ENCODE peak calls at places on chromosomes 6 and 20, in seven cellular contexts. C is neuronal stem cell, W is mesenchymal stem cell, X is IMR-90, V is mesendoderm, F is trophoblast cell, K is H1. A is an unnamed sample.

GRCh38 chr20:48051810-48052491 is 266.7 kb upstream of the SULF2 start:
- DNase-seq in K (no peak), X (peak), F (no peak), W (peak), V (no peak), C (no peak), A (no peak)

GRCh38 chr20:10447028-10447427 is 11.9 kb downstream of the SLX4IP start:
- DNase-seq in K (no peak), W (peak), X (peak), V (no peak), F (no peak), C (no peak), A (no peak)

GRCh38 chr20:16158090-16158975 is 414.9 kb downstream of the KIF16B start:
- DNase-seq in W (no peak), C (no peak), V (peak), F (no peak), X (no peak), K (no peak), A (no peak)

GRCh38 chr6:147204843-147205311 is 660 bp downstream of the STXBP5 start:
- DNase-seq in W (peak), F (peak), K (no peak), C (no peak), V (no peak), X (peak), A (no peak)

GRCh38 chr20:38728911-38729642 is 4.8 kb downstream of the SLC32A1 start:
- DNase-seq in V (peak), W (no peak), C (no peak), X (no peak), F (no peak), K (peak), A (peak)

GRCh38 chr6:467111-467510 is 75.6 kb downstream of the IRF4 start:
- DNase-seq in X (no peak), V (no peak), F (no peak), K (no peak), W (no peak), C (no peak), A (no peak)

GRCh38 chr6:18022398-18023231 is 35.2 kb upstream of the KIF13A start:
- DNase-seq in K (no peak), X (peak), C (peak), F (peak), V (peak), W (no peak), A (peak)

GRCh38 chr6:44542401-44543116 is 155.1 kb downstream of the CDC5L start:
- DNase-seq in X (no peak), F (no peak), W (no peak), C (peak), K (peak), V (peak), A (peak)

GRCh38 chr6:134596191-134596590 is 278.3 kb upstream of the SGK1 start:
- DNase-seq in X (no peak), C (no peak), F (no peak), W (no peak), K (no peak), V (no peak), A (no peak)

GRCh38 chr6:116263353-116263752 is 9.5 kb upstream of the TSPYL4 start:
- DNase-seq in V (no peak), W (no peak), C (no peak), F (no peak), X (no peak), K (no peak), A (no peak)

GRCh38 chr20:50067461-50067860 is 45.5 kb downstream of the UBE2V1 start:
- DNase-seq in W (no peak), K (no peak), C (no peak), V (no peak), X (no peak), F (peak), A (no peak)

GRCh38 chr20:13777171-13777601 is 7.5 kb downstream of the ESF1 start:
- DNase-seq in V (no peak), W (peak), X (peak), F (no peak), C (no peak), K (no peak), A (no peak)

GRCh38 chr6:20706293-20707165 is 172.3 kb downstream of the CDKAL1 start:
- DNase-seq in V (no peak), C (no peak), K (no peak), X (peak), W (peak), F (no peak), A (no peak)

GRCh38 chr20:25233016-25233772 is 14.7 kb upstream of the PYGB start:
- DNase-seq in C (no peak), V (peak), W (no peak), K (no peak), X (peak), F (no peak), A (no peak)

DNA sequence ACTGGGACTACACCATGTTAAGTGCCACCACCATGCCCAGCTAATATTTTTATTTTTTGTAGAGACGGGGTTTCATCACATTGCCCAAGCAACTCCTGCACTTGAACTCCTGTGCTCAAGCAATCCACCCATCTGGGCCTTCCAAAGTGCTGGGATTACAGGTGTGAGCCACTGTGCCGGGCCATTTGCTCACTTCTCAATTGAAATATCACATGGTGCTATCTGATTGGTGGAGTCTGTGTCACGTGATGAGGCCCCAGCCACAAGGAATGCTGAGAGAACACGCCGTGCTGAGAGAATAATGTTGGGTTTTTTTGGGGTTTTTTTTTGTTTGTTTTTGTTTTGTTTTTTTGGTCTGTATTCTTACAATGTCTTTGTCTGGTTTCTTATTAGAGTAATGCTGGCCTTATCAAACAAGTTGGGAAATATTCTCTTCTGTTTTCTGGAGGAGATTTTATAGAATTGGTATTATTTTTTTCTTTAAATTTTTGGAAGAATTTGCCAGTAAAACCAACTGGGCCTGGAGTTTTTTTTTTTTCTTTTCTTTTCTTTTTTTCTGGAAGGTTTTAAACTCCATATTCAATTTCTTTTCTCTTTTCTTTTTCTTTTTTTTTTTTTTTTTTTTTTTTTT is 183.2 kb upstream of the KCNG1 start:
- DNase-seq in K (no peak), F (no peak), X (no peak), W (no peak), C (no peak), V (peak), A (peak)
- H3K23ac ChIP-seq in K (no peak), F (no peak), X (no peak), W (no peak), C (no peak), V (no peak), A (no peak)

GRCh38 chr6:150711584-150712501 is 112.2 kb downstream of the PLEKHG1 start:
- DNase-seq in C (no peak), V (no peak), F (no peak), X (no peak), K (no peak), W (no peak), A (no peak)
- H3K23ac ChIP-seq in C (no peak), V (no peak), F (no peak), X (no peak), K (no peak), W (no peak), A (no peak)

GRCh38 chr6:137095651-137096238 is 51.0 kb upstream of the IL20RA start:
- DNase-seq in K (no peak), X (no peak), V (no peak), W (no peak), F (no peak), C (no peak), A (no peak)

GRCh38 chr6:137099689-137100398 is 55.1 kb upstream of the IL20RA start:
- DNase-seq in F (no peak), V (peak), K (no peak), X (no peak), W (no peak), C (no peak), A (no peak)

GRCh38 chr6:137095093-137095492 is 50.3 kb upstream of the IL20RA start:
- DNase-seq in V (no peak), X (no peak), K (no peak), F (no peak), C (no peak), W (no peak), A (no peak)

GRCh38 chr6:137097057-137097456 is 52.3 kb upstream of the IL20RA start:
- DNase-seq in C (no peak), F (no peak), X (no peak), V (no peak), K (no peak), W (peak), A (no peak)

DNA sequence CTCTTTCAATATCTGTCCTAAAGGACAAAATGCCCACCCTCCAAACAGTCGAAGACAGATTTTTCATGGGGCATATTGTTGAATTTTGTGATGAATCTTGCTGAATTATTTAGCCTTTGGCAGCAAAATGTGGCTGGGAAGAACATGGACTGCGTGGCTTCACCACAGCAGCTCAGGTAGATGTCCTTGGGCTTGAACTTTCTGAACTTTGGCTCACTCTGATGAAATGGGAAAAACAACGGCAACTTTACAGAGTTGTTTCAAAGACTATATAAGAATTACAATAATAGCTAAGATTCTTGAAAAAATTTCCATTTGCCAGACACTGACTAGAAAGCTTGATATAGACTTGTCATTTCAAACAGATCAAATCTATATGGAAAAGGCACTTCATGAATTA is 52.8 kb upstream of the IL20RA start:
- DNase-seq in V (no peak), F (no peak), X (no peak), K (no peak), W (no peak), C (no peak), A (no peak)
- H3K23ac ChIP-seq in V (no peak), F (no peak), X (no peak), K (no peak), W (no peak), C (no peak), A (no peak)

GRCh38 chr6:137351890-137352289 is 132.7 kb upstream of the IFNGR1 start:
- DNase-seq in K (no peak), C (no peak), F (no peak), X (peak), V (no peak), W (peak), A (no peak)
- H3K23ac ChIP-seq in K (no peak), C (no peak), F (no peak), X (no peak), V (no peak), W (peak), A (no peak)

DNA sequence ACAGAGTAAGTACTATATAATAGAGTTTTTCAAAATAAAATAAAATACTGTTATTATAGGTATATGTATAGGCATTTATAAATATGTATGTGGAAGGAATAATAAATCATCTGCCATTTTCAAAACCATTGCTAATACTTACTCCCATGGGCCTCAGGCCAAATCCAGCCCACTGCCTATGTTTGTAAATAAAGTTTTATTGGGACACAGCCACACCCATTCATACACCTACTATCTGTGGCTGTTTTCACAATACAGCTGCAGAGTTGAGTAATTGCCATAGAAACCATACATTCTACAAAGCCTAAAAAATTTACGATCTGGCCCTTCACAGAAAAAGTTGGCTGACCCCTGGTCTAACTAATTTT is 9.5 kb downstream of the ALDH5A1 start:
- DNase-seq in X (no peak), V (no peak), K (no peak), C (no peak), F (no peak), W (no peak), A (no peak)
- H3K23ac ChIP-seq in X (no peak), V (no peak), K (no peak), C (no peak), F (no peak), W (no peak), A (no peak)

DNA sequence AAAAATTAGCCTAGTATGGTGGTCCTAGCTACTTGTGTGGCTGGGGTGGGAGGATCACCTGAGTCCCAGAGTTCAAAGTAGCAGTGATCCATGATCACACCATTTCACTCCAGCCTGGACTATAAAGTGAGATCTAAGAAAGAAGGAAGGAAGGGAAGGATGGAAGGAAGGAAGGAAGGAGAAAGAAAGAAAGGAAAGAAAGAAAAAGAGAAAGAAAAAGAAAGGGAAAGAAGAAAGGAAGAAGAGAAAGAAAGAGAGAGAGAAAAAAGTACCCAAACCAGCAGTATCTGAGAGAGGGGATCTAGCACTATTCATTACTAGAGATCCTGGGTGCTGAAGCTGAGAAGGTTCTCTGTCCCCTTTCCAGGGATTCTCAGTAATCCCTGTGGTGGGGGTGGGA is 197.8 kb downstream of the CD83 start:
- DNase-seq in F (no peak), C (no peak), X (no peak), K (no peak), W (no peak), V (no peak), A (no peak)
- H3K23ac ChIP-seq in F (no peak), C (no peak), X (no peak), K (no peak), W (no peak), V (no peak), A (no peak)

GRCh38 chr6:2254747-2255146 is 9.3 kb upstream of the GMDS start:
- DNase-seq in F (no peak), W (no peak), V (no peak), C (no peak), X (no peak), K (no peak), A (no peak)
- H3K23ac ChIP-seq in F (no peak), W (no peak), V (no peak), C (no peak), X (no peak), K (no peak), A (no peak)

GRCh38 chr6:42140756-42141602 is 1.4 kb downstream of the C6orf132 start:
- DNase-seq in F (no peak), V (no peak), W (peak), C (no peak), X (no peak), K (no peak), A (no peak)

GRCh38 chr6:42140051-42140450 is 2.4 kb downstream of the C6orf132 start:
- DNase-seq in V (no peak), C (no peak), F (no peak), W (peak), X (no peak), K (no peak), A (no peak)

GRCh38 chr6:42138630-42139619 is 3.5 kb downstream of the C6orf132 start:
- DNase-seq in K (no peak), W (peak), C (peak), V (peak), X (peak), F (no peak), A (peak)

GRCh38 chr6:42142118-42142835 is at the start of gene C6orf132:
- DNase-seq in W (peak), X (no peak), C (no peak), V (peak), K (peak), F (peak), A (peak)

DNA sequence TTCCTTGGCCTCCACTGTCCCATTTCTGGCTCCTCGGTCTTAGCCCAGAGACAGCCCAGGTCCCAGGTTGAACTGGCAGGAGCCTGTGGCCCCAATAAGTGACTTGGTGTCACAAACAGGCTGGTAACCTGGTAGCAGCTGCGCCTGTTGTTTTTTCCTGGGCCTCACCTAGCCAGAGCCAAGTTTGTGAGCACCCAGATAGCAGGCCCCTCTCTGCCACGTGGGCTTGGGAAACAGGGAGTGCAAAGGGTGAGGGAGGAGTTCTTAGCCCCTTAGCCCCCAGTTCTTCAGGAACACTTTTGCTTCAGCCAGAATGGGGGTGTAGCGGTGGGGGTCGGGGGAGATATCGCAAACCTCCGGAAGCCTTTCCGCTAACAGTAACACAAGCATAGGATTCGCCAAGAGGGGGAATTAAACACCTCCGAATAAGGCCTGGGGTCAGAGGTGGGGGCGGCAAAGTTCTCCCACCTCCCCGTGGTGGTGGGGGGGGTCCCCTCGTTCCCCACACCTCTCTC is 760 bp downstream of the C6orf132 start:
- DNase-seq in V (peak), C (no peak), K (no peak), W (no peak), X (no peak), F (no peak), A (no peak)
- H3K23ac ChIP-seq in V (peak), C (peak), K (no peak), W (no peak), X (peak), F (no peak), A (no peak)

GRCh38 chr6:66751630-66752029 is 1044.6 kb upstream of the EYS start:
- DNase-seq in C (no peak), F (no peak), V (no peak), X (no peak), K (no peak), W (no peak), A (no peak)
- H3K23ac ChIP-seq in C (no peak), F (no peak), V (no peak), X (no peak), K (no peak), W (no peak), A (no peak)

DNA sequence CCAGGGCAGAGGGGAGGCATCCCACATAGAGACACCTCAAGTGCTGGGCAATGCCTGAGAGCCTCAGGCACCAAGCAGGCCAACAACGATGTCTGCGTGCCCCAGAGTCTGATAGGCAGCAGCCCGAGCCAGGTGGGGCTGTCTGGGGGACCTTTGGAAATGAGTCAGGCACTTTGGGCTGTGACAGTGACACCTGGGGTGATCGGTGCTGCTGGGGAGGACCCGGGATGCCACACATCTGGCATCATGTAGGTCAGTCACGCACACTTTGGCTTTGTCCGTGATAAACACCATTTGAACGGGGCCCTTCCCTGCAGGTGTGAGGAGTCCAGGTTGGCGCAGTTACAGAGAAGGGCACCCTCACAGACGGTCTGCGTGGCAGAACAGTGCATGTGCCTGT is 134.9 kb downstream of the WDR27 start:
- DNase-seq in C (no peak), F (no peak), X (no peak), K (no peak), W (no peak), V (no peak), A (no peak)
- H3K23ac ChIP-seq in C (peak), F (no peak), X (no peak), K (no peak), W (no peak), V (no peak), A (no peak)

A was measured in H9.